ENCODE peak calls at places on chromosome 22, in five cellular contexts. D is colonic mucosa, A is GM20000, W is spleen, Y is fibroblast of pulmonary artery. H is an unnamed sample.

GRCh38 chr22:44549021-44549420 is 51.0 kb upstream of the RTL6 start:
- DNase-seq in D (no peak), A (no peak), W (no peak), Y (no peak), H (no peak)

GRCh38 chr22:32518351-32518750 is 43.7 kb downstream of the FBXO7 start:
- DNase-seq in D (no peak), A (no peak), W (no peak), Y (no peak), H (no peak)

GRCh38 chr22:27628891-27629631 is 172.5 kb downstream of the MN1 start:
- DNase-seq in D (no peak), A (no peak), W (no peak), Y (no peak), H (no peak)

GRCh38 chr22:48275412-48275811 is 1513.0 kb downstream of the TBC1D22A start:
- DNase-seq in D (no peak), A (no peak), W (no peak), Y (no peak), H (no peak)

GRCh38 chr22:37905534-37906363 is at the start of gene MICALL1:
- DNase-seq in D (peak; percentile 72), A (peak; percentile 99), W (peak; percentile 95), Y (peak; percentile 70), H (peak; percentile 86)

GRCh38 chr22:32804036-32804435 is 2.5 kb downstream of the TIMP3 start:
- DNase-seq in D (no peak), A (no peak), W (no peak), Y (peak; percentile 46), H (no peak)

GRCh38 chr22:49736538-49736937 is 91.1 kb downstream of the BRD1 start:
- DNase-seq in D (no peak), A (no peak), W (no peak), Y (no peak), H (no peak)

GRCh38 chr22:38208549-38209097 is 6.8 kb downstream of the MAFF start:
- DNase-seq in D (no peak), A (no peak), W (no peak), Y (peak; percentile 12), H (no peak)

GRCh38 chr22:22748297-22748743 is 103.9 kb downstream of the GGTLC2 start:
- DNase-seq in D (peak; percentile 50), A (peak; percentile 41), W (no peak), Y (peak; percentile 74), H (peak; percentile 40)

GRCh38 chr22:37552560-37553163 is 7.6 kb upstream of the CDC42EP1 start:
- DNase-seq in D (peak; percentile 64), A (no peak), W (no peak), Y (peak; percentile 72), H (peak; percentile 67)

GRCh38 chr22:43090130-43090789 is 1.1 kb upstream of the TTLL1 start:
- DNase-seq in D (peak; percentile 60), A (peak; percentile 86), W (no peak), Y (peak; percentile 84), H (no peak)

GRCh38 chr22:47634342-47634741 is 871.9 kb downstream of the TBC1D22A start:
- DNase-seq in D (no peak), A (no peak), W (no peak), Y (no peak), H (no peak)

GRCh38 chr22:49853981-49854791 is 542 bp downstream of the ZBED4 start:
- DNase-seq in D (peak; percentile 61), A (peak; percentile 49), W (peak; percentile 91), Y (peak; percentile 30), H (peak; percentile 53)

GRCh38 chr22:44668190-44668885 is 33.7 kb upstream of the PRR5 start:
- DNase-seq in D (no peak), A (peak; percentile 40), W (peak; percentile 87), Y (no peak), H (peak; percentile 75)

GRCh38 chr22:48781868-48782267 is 1045.8 kb downstream of the BRD1 start:
- DNase-seq in D (no peak), A (no peak), W (no peak), Y (no peak), H (no peak)

GRCh38 chr22:43515902-43516301 is 104.1 kb downstream of the MPPED1 start:
- DNase-seq in D (no peak), A (no peak), W (no peak), Y (no peak), H (no peak)

GRCh38 chr22:31954535-31955326 is 10.4 kb downstream of the YWHAH start:
- DNase-seq in D (no peak), A (no peak), W (peak; percentile 6), Y (no peak), H (no peak)

GRCh38 chr22:28903719-28904118 is 20.3 kb downstream of the ZNRF3 start:
- DNase-seq in D (no peak), A (no peak), W (no peak), Y (no peak), H (no peak)

GRCh38 chr22:32103648-32104326 is 55.3 kb downstream of the C22orf42 start:
- DNase-seq in D (no peak), A (no peak), W (no peak), Y (peak; percentile 21), H (no peak)

GRCh38 chr22:41217553-41218157 is 12.5 kb downstream of the L3MBTL2 start:
- DNase-seq in D (peak; percentile 44), A (peak; percentile 70), W (no peak), Y (peak; percentile 96), H (no peak)

GRCh38 chr22:48666620-48667019 is 1161.1 kb downstream of the BRD1 start:
- DNase-seq in D (no peak), A (no peak), W (no peak), Y (no peak), H (no peak)

GRCh38 chr22:41431656-41432055 is 14.9 kb downstream of the TOB2 start:
- DNase-seq in D (no peak), A (no peak), W (no peak), Y (no peak), H (no peak)

GRCh38 chr22:29625090-29625825 is 21.8 kb downstream of the NF2 start:
- DNase-seq in D (peak; percentile 44), A (peak; percentile 47), W (no peak), Y (peak; percentile 77), H (peak; percentile 28)

GRCh38 chr22:43042101-43042780 is 27.3 kb upstream of the PACSIN2 start:
- DNase-seq in D (no peak), A (no peak), W (no peak), Y (no peak), H (no peak)

GRCh38 chr22:17230239-17230638 is 11.0 kb upstream of the ADA2 start:
- DNase-seq in D (no peak), A (no peak), W (no peak), Y (no peak), H (no peak)

GRCh38 chr22:37982938-37983859 is 1.2 kb downstream of the SOX10 start:
- DNase-seq in D (no peak), A (no peak), W (no peak), Y (no peak), H (peak; percentile 61)

GRCh38 chr22:48761546-48761945 is 1066.1 kb downstream of the BRD1 start:
- DNase-seq in D (no peak), A (no peak), W (no peak), Y (no peak), H (no peak)

GRCh38 chr22:42185915-42186439 is 55.4 kb upstream of the CYP2D6 start:
- DNase-seq in D (no peak), A (no peak), W (no peak), Y (no peak), H (no peak)

GRCh38 chr22:44033287-44033686 is 9.2 kb downstream of the PARVB start:
- DNase-seq in D (no peak), A (no peak), W (no peak), Y (no peak), H (no peak)

GRCh38 chr22:44648085-44648820 is 53.8 kb upstream of the PRR5 start:
- DNase-seq in D (no peak), A (no peak), W (peak; percentile 69), Y (no peak), H (no peak)

GRCh38 chr22:29133603-29134133 is 60.8 kb downstream of the KREMEN1 start:
- DNase-seq in D (no peak), A (no peak), W (no peak), Y (no peak), H (no peak)

GRCh38 chr22:44133901-44134511 is 46.7 kb upstream of the PARVG start:
- DNase-seq in D (no peak), A (no peak), W (peak; percentile 52), Y (peak; percentile 18), H (no peak)

GRCh38 chr22:48475661-48476345 is 1351.9 kb downstream of the BRD1 start:
- DNase-seq in D (no peak), A (no peak), W (peak; percentile 67), Y (no peak), H (no peak)

GRCh38 chr22:42772647-42773046 is 52.0 kb upstream of the A4GALT start:
- DNase-seq in D (no peak), A (no peak), W (no peak), Y (no peak), H (no peak)

GRCh38 chr22:36368359-36368983 is 19.3 kb downstream of the MYH9 start:
- DNase-seq in D (no peak), A (no peak), W (no peak), Y (peak; percentile 87), H (peak; percentile 58)
- TF ChIP-seq CTCF in D (no peak), A (peak; percentile 3), W (no peak), Y (peak; percentile 27), H (no peak)

GRCh38 chr22:33996824-33997223 is 76.5 kb upstream of the LARGE1 start:
- DNase-seq in D (no peak), A (no peak), W (no peak), Y (no peak), H (no peak)
- TF ChIP-seq CTCF in D (no peak), A (no peak), W (no peak), Y (no peak), H (no peak)

GRCh38 chr22:18998998-18999397 is 62.9 kb upstream of the PRODH start:
- DNase-seq in D (no peak), A (no peak), W (no peak), Y (no peak), H (peak; percentile 52)

GRCh38 chr22:18999416-18999815 is 63.3 kb upstream of the PRODH start:
- DNase-seq in D (no peak), A (no peak), W (no peak), Y (no peak), H (no peak)

GRCh38 chr22:18996376-18996900 is 60.3 kb upstream of the PRODH start:
- DNase-seq in D (no peak), A (no peak), W (no peak), Y (no peak), H (no peak)

GRCh38 chr22:18997925-18998315 is 61.8 kb upstream of the PRODH start:
- DNase-seq in D (no peak), A (no peak), W (no peak), Y (no peak), H (no peak)

DNA sequence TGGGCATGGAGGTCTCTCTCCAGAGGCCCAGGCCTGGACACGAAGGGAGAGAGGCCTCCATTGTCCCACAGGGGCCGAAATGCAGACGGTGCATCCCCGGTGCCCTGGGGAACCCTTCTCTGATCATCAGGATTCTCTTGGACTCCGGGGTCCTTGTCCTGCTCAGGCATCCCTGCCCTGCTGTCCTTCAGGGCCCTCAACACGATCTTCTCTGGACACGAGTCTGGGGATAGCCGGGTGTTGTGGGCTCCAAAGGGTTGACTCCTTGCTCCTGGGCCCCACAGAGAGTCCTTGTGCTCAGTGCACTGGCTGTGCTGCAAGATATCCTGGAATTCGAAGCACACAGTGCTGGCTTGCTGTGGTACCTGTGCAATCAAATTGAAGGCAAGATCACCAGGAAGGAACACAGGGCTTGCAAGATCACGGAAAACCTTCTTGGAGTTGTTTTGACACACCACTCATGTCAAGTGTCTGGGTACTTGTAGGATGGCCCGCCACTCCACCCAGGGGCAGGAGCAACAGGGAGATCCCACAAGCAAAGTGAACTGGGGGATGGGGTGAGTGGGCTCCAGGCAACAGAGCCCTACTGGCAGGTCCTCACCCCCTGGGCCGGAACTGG is 61.3 kb upstream of the PRODH start:
- DNase-seq in D (no peak), A (no peak), W (no peak), Y (no peak), H (no peak)
- TF ChIP-seq CTCF in D (no peak), A (no peak), W (no peak), Y (no peak), H (no peak)

GRCh38 chr22:25282671-25283561 is 63.5 kb downstream of the CRYBB2 start:
- DNase-seq in D (no peak), A (peak; percentile 36), W (no peak), Y (no peak), H (peak; percentile 59)
- TF ChIP-seq CTCF in D (no peak), A (no peak), W (no peak), Y (no peak), H (no peak)

H was measured in nephron progenitor cell.